ENCODE peak calls at places on chromosomes 16 and 17, in six cellular contexts. P is nephron progenitor cell, Z is NCI-H774, I is LHCN-M2, H is M059J, K is ELR. A is an unnamed sample.

GRCh38 chr16:51919736-51920135 is 627.2 kb downstream of the TOX3 start:
- DNase-seq in P (no peak), Z (no peak), I (no peak), H (peak; percentile 69), K (peak; percentile 2), A (no peak)

GRCh38 chr16:84410361-84411138 is 42.2 kb downstream of the ATP2C2 start:
- DNase-seq in P (no peak), Z (no peak), I (no peak), H (no peak), K (no peak), A (no peak)

GRCh38 chr16:89155184-89155679 is 16.3 kb upstream of the CDH15 start:
- DNase-seq in P (no peak), Z (no peak), I (peak; percentile 59), H (peak; percentile 49), K (peak; percentile 73), A (peak; percentile 83)

GRCh38 chr17:80773243-80773991 is 218.2 kb upstream of the CHMP6 start:
- DNase-seq in P (no peak), Z (no peak), I (no peak), H (peak; percentile 65), K (peak; percentile 48), A (no peak)

GRCh38 chr17:61338000-61338864 is 61.4 kb upstream of the TBX2 start:
- DNase-seq in P (no peak), Z (no peak), I (peak; percentile 93), H (peak; percentile 96), K (peak; percentile 98), A (peak; percentile 96)

GRCh38 chr16:79369796-79370195 is 230.7 kb downstream of the MAF start:
- DNase-seq in P (no peak), Z (no peak), I (no peak), H (peak; percentile 4), K (no peak), A (no peak)

GRCh38 chr17:49575524-49576120 is at the start of gene NXPH3:
- DNase-seq in P (peak; percentile 82), Z (peak; percentile 28), I (no peak), H (peak; percentile 53), K (peak; percentile 59), A (peak; percentile 61)

GRCh38 chr17:48575066-48575582 is 3.0 kb downstream of the HOXB4 start:
- DNase-seq in P (no peak), Z (peak; percentile 93), I (no peak), H (peak; percentile 70), K (no peak), A (no peak)

GRCh38 chr17:58192612-58193011 is at the start of gene EPX:
- DNase-seq in P (no peak), Z (no peak), I (no peak), H (no peak), K (no peak), A (no peak)

A was measured in EL.